ENCODE peak calls at places on chromosomes 11 and 22, in five cellular contexts. O, H, S, D and Q are unnamed samples.

GRCh38 chr11:122189259-122189658 is 73.2 kb upstream of the BLID start:
- DNase-seq in O (no peak), H (no peak), S (no peak), D (no peak), Q (no peak)

GRCh38 chr22:30340911-30341685 is 14.4 kb upstream of the TBC1D10A start:
- DNase-seq in O (no peak), H (no peak), S (no peak), D (no peak), Q (no peak)

GRCh38 chr11:128303383-128303782 is 284.0 kb downstream of the ETS1 start:
- DNase-seq in O (no peak), H (no peak), S (no peak), D (no peak), Q (no peak)

GRCh38 chr11:46380340-46381045 is 976 bp upstream of the MDK start:
- DNase-seq in O (peak), H (no peak), S (peak), D (no peak), Q (peak)

GRCh38 chr11:94379619-94380018 is 21.6 kb downstream of the GPR83 start:
- DNase-seq in O (no peak), H (no peak), S (no peak), D (no peak), Q (no peak)

GRCh38 chr11:128328955-128329551 is 258.3 kb downstream of the ETS1 start:
- DNase-seq in O (no peak), H (peak), S (no peak), D (no peak), Q (peak)

GRCh38 chr11:12141283-12141682 is 30.9 kb downstream of the MICAL2 start:
- DNase-seq in O (no peak), H (no peak), S (no peak), D (no peak), Q (no peak)

GRCh38 chr11:63504933-63505586 is 824 bp upstream of the LGALS12 start:
- DNase-seq in O (no peak), H (no peak), S (no peak), D (no peak), Q (no peak)

GRCh38 chr11:132312616-132313210 is 942.3 kb downstream of the NTM start:
- DNase-seq in O (peak), H (no peak), S (no peak), D (no peak), Q (no peak)

GRCh38 chr22:17083811-17084540 is 824 bp upstream of the IL17RA start:
- DNase-seq in O (no peak), H (no peak), S (no peak), D (no peak), Q (no peak)

GRCh38 chr22:36565686-36566085 is 36.7 kb upstream of the EIF3D start:
- DNase-seq in O (no peak), H (no peak), S (no peak), D (no peak), Q (no peak)

GRCh38 chr11:84291996-84292395 is 1005.8 kb upstream of the CCDC90B start:
- DNase-seq in O (no peak), H (no peak), S (no peak), D (no peak), Q (no peak)

GRCh38 chr11:25593221-25593620 is 738.7 kb upstream of the ANO3 start:
- DNase-seq in O (no peak), H (no peak), S (no peak), D (no peak), Q (no peak)

GRCh38 chr11:30206249-30206996 is 24.4 kb upstream of the FSHB start:
- DNase-seq in O (no peak), H (no peak), S (no peak), D (no peak), Q (no peak)

GRCh38 chr22:48600171-48600570 is 1227.5 kb downstream of the BRD1 start:
- DNase-seq in O (no peak), H (no peak), S (no peak), D (no peak), Q (no peak)

GRCh38 chr22:34800265-34800664 is 265.7 kb upstream of the ISX start:
- DNase-seq in O (no peak), H (no peak), S (no peak), D (no peak), Q (no peak)

GRCh38 chr11:128493570-128493965 is 93.8 kb downstream of the ETS1 start:
- DNase-seq in O (no peak), H (no peak), S (no peak), D (no peak), Q (no peak)

GRCh38 chr11:27234043-27234668 is 128.9 kb downstream of the CCDC34 start:
- DNase-seq in O (peak), H (no peak), S (no peak), D (no peak), Q (no peak)

GRCh38 chr11:1167256-1167655 is 9.5 kb downstream of the MUC5AC start:
- DNase-seq in O (no peak), H (no peak), S (no peak), D (no peak), Q (no peak)

GRCh38 chr11:77821349-77821851 is 456 bp downstream of the AAMDC start:
- DNase-seq in O (peak), H (peak), S (no peak), D (no peak), Q (no peak)

GRCh38 chr22:30291334-30291892 is 2.1 kb upstream of the CASTOR1 start:
- DNase-seq in O (no peak), H (no peak), S (no peak), D (no peak), Q (no peak)

GRCh38 chr22:49204599-49205214 is 623.0 kb downstream of the BRD1 start:
- DNase-seq in O (no peak), H (no peak), S (no peak), D (no peak), Q (no peak)

GRCh38 chr22:39703890-39704658 is 133.5 kb downstream of the CACNA1I start:
- DNase-seq in O (no peak), H (no peak), S (no peak), D (peak), Q (no peak)

GRCh38 chr11:72072348-72072747 is 8.0 kb downstream of the NUMA1 start:
- DNase-seq in O (no peak), H (no peak), S (no peak), D (no peak), Q (no peak)

GRCh38 chr22:50114221-50114981 is 24.6 kb downstream of the MOV10L1 start:
- DNase-seq in O (no peak), H (no peak), S (no peak), D (no peak), Q (no peak)